ENCODE peak calls at places on chromosomes 13 and 19, in four cellular contexts. X is ovary, Y is GM06990, G is AG08396. P is an unnamed sample.

GRCh38 chr19:31586282-31586681 is 237.0 kb upstream of the TSHZ3 start:
- DNase-seq in X (no peak), Y (no peak), G (peak), P (no peak)

GRCh38 chr13:75910591-75910990 is 274.5 kb downstream of the LMO7 start:
- DNase-seq in X (no peak), Y (no peak), G (no peak), P (no peak)

GRCh38 chr13:62879071-62879470 is 1463.4 kb upstream of the PCDH20 start:
- DNase-seq in X (no peak), Y (no peak), G (no peak), P (no peak)

GRCh38 chr19:14439014-14439413 is 5.9 kb downstream of the PKN1 start:
- DNase-seq in X (no peak), Y (no peak), G (no peak), P (no peak)

GRCh38 chr19:33374406-33374703 is 846 bp downstream of the CEBPG start:
- DNase-seq in X (no peak), Y (no peak), G (peak), P (no peak)

GRCh38 chr19:2507109-2507508 is 31.2 kb downstream of the GADD45B start:
- DNase-seq in X (no peak), Y (no peak), G (peak), P (peak)

GRCh38 chr13:95530178-95530577 is 22.3 kb upstream of the CLDN10 start:
- DNase-seq in X (no peak), Y (no peak), G (no peak), P (no peak)

GRCh38 chr13:72839831-72840426 is 58.0 kb downstream of the PIBF1 start:
- DNase-seq in X (no peak), Y (no peak), G (peak), P (no peak)

GRCh38 chr19:50861025-50861424 is 6.3 kb downstream of the KLK3 start:
- DNase-seq in X (no peak), Y (no peak), G (no peak), P (no peak)

GRCh38 chr13:110758195-110758594 is 44.7 kb downstream of the ING1 start:
- DNase-seq in X (no peak), Y (no peak), G (no peak), P (no peak)

GRCh38 chr19:13794388-13794751 is 873 bp upstream of the ZSWIM4 start:
- DNase-seq in X (peak), Y (no peak), G (peak), P (no peak)

GRCh38 chr13:110005563-110005962 is 219.2 kb upstream of the IRS2 start:
- DNase-seq in X (no peak), Y (no peak), G (no peak), P (no peak)

GRCh38 chr19:58218899-58219298 is 9.8 kb upstream of the ZNF544 start:
- DNase-seq in X (no peak), Y (no peak), G (no peak), P (no peak)

GRCh38 chr13:46569471-46569870 is 16.5 kb downstream of the LRCH1 start:
- DNase-seq in X (no peak), Y (no peak), G (no peak), P (no peak)

P was measured in CD4-positive, alpha-beta T cell.